ENCODE peak calls at places on chromosomes 11 and 22, in ten cellular contexts. One of them, this sample, is unnamed.

GRCh38 chr22:39299829-39300178 is 19.6 kb downstream of the RPL3 start:
- DNase-seq in nephron progenitor cell: no peak
- DNase-seq in colonic mucosa: no peak
- DNase-seq in stimulated activated CD4-positive, alpha-beta T cell treated with anti-CD3 and anti-CD28 coated beads, Interleukin-4, amount 100 ng/mL, for 48 hours: no peak
- DNase-seq in CD4-positive, alpha-beta memory T cell: no peak
- DNase-seq in central memory CD4-positive, alpha-beta T cell: no peak
- DNase-seq in NCI-H510A treated with DMSO at 0.1 percent for 48 hours: no peak
- DNase-seq in WERI-Rb-1: no peak
- DNase-seq in choroid plexus epithelial cell: no peak
- DNase-seq in left ventricle myocardium inferior: peak; percentile 49
- DNase-seq in this sample: no peak

GRCh38 chr11:44497995-44498394 is 67.5 kb upstream of the CD82 start:
- DNase-seq in nephron progenitor cell: no peak
- DNase-seq in stimulated activated CD4-positive, alpha-beta T cell treated with anti-CD3 and anti-CD28 coated beads, Interleukin-4, amount 100 ng/mL, for 48 hours: no peak
- DNase-seq in choroid plexus epithelial cell: no peak
- DNase-seq in NCI-H510A treated with DMSO at 0.1 percent for 48 hours: no peak
- DNase-seq in colonic mucosa: no peak
- DNase-seq in left ventricle myocardium inferior: no peak
- DNase-seq in central memory CD4-positive, alpha-beta T cell: no peak
- DNase-seq in WERI-Rb-1: no peak
- DNase-seq in CD4-positive, alpha-beta memory T cell: no peak
- DNase-seq in this sample: no peak

GRCh38 chr11:126544311-126545056 is 189.0 kb downstream of the ST3GAL4 start:
- DNase-seq in WERI-Rb-1: peak; percentile 89
- DNase-seq in left ventricle myocardium inferior: no peak
- DNase-seq in NCI-H510A treated with DMSO at 0.1 percent for 48 hours: peak; percentile 42
- DNase-seq in central memory CD4-positive, alpha-beta T cell: no peak
- DNase-seq in stimulated activated CD4-positive, alpha-beta T cell treated with anti-CD3 and anti-CD28 coated beads, Interleukin-4, amount 100 ng/mL, for 48 hours: no peak
- DNase-seq in CD4-positive, alpha-beta memory T cell: no peak
- DNase-seq in choroid plexus epithelial cell: peak; percentile 28
- DNase-seq in nephron progenitor cell: peak; percentile 64
- DNase-seq in colonic mucosa: peak; percentile 25
- DNase-seq in this sample: no peak

GRCh38 chr22:36439481-36440271 is 41.8 kb downstream of the TXN2 start:
- DNase-seq in nephron progenitor cell: no peak
- DNase-seq in stimulated activated CD4-positive, alpha-beta T cell treated with anti-CD3 and anti-CD28 coated beads, Interleukin-4, amount 100 ng/mL, for 48 hours: no peak
- DNase-seq in WERI-Rb-1: no peak
- DNase-seq in left ventricle myocardium inferior: peak; percentile 67
- DNase-seq in choroid plexus epithelial cell: peak; percentile 94
- DNase-seq in CD4-positive, alpha-beta memory T cell: no peak
- DNase-seq in central memory CD4-positive, alpha-beta T cell: no peak
- DNase-seq in NCI-H510A treated with DMSO at 0.1 percent for 48 hours: no peak
- DNase-seq in colonic mucosa: peak; percentile 65
- DNase-seq in this sample: peak; percentile 24

GRCh38 chr11:18066626-18067025 is 20.6 kb upstream of the TPH1 start:
- DNase-seq in nephron progenitor cell: no peak
- DNase-seq in NCI-H510A treated with DMSO at 0.1 percent for 48 hours: no peak
- DNase-seq in choroid plexus epithelial cell: peak; percentile 35
- DNase-seq in central memory CD4-positive, alpha-beta T cell: no peak
- DNase-seq in WERI-Rb-1: no peak
- DNase-seq in CD4-positive, alpha-beta memory T cell: no peak
- DNase-seq in colonic mucosa: no peak
- DNase-seq in left ventricle myocardium inferior: no peak
- DNase-seq in stimulated activated CD4-positive, alpha-beta T cell treated with anti-CD3 and anti-CD28 coated beads, Interleukin-4, amount 100 ng/mL, for 48 hours: no peak
- DNase-seq in this sample: no peak

GRCh38 chr11:108854366-108854765 is 189.5 kb downstream of the DDX10 start:
- DNase-seq in nephron progenitor cell: no peak
- DNase-seq in WERI-Rb-1: no peak
- DNase-seq in colonic mucosa: no peak
- DNase-seq in NCI-H510A treated with DMSO at 0.1 percent for 48 hours: no peak
- DNase-seq in central memory CD4-positive, alpha-beta T cell: no peak
- DNase-seq in choroid plexus epithelial cell: peak; percentile 57
- DNase-seq in CD4-positive, alpha-beta memory T cell: no peak
- DNase-seq in stimulated activated CD4-positive, alpha-beta T cell treated with anti-CD3 and anti-CD28 coated beads, Interleukin-4, amount 100 ng/mL, for 48 hours: no peak
- DNase-seq in left ventricle myocardium inferior: no peak
- DNase-seq in this sample: no peak

GRCh38 chr11:105392546-105392945 is 217.3 kb upstream of the GRIA4 start:
- DNase-seq in nephron progenitor cell: no peak
- DNase-seq in choroid plexus epithelial cell: peak; percentile 29
- DNase-seq in CD4-positive, alpha-beta memory T cell: no peak
- DNase-seq in stimulated activated CD4-positive, alpha-beta T cell treated with anti-CD3 and anti-CD28 coated beads, Interleukin-4, amount 100 ng/mL, for 48 hours: no peak
- DNase-seq in WERI-Rb-1: no peak
- DNase-seq in left ventricle myocardium inferior: no peak
- DNase-seq in colonic mucosa: no peak
- DNase-seq in NCI-H510A treated with DMSO at 0.1 percent for 48 hours: no peak
- DNase-seq in central memory CD4-positive, alpha-beta T cell: no peak
- DNase-seq in this sample: no peak

GRCh38 chr22:24893341-24894070 is 53.0 kb downstream of the LHFPL7 start:
- DNase-seq in choroid plexus epithelial cell: peak; percentile 1
- DNase-seq in WERI-Rb-1: no peak
- DNase-seq in nephron progenitor cell: no peak
- DNase-seq in NCI-H510A treated with DMSO at 0.1 percent for 48 hours: no peak
- DNase-seq in colonic mucosa: no peak
- DNase-seq in left ventricle myocardium inferior: no peak
- DNase-seq in stimulated activated CD4-positive, alpha-beta T cell treated with anti-CD3 and anti-CD28 coated beads, Interleukin-4, amount 100 ng/mL, for 48 hours: no peak
- DNase-seq in CD4-positive, alpha-beta memory T cell: no peak
- DNase-seq in central memory CD4-positive, alpha-beta T cell: no peak
- DNase-seq in this sample: no peak

GRCh38 chr11:86719781-86720463 is 47.5 kb upstream of the ME3 start:
- DNase-seq in WERI-Rb-1: peak; percentile 81
- DNase-seq in stimulated activated CD4-positive, alpha-beta T cell treated with anti-CD3 and anti-CD28 coated beads, Interleukin-4, amount 100 ng/mL, for 48 hours: no peak
- DNase-seq in choroid plexus epithelial cell: peak; percentile 63
- DNase-seq in NCI-H510A treated with DMSO at 0.1 percent for 48 hours: no peak
- DNase-seq in colonic mucosa: no peak
- DNase-seq in central memory CD4-positive, alpha-beta T cell: no peak
- DNase-seq in left ventricle myocardium inferior: no peak
- DNase-seq in CD4-positive, alpha-beta memory T cell: no peak
- DNase-seq in nephron progenitor cell: no peak
- DNase-seq in this sample: no peak

GRCh38 chr22:35054064-35054463 is 11.9 kb upstream of the ISX start:
- DNase-seq in left ventricle myocardium inferior: no peak
- DNase-seq in WERI-Rb-1: no peak
- DNase-seq in central memory CD4-positive, alpha-beta T cell: no peak
- DNase-seq in colonic mucosa: no peak
- DNase-seq in NCI-H510A treated with DMSO at 0.1 percent for 48 hours: no peak
- DNase-seq in nephron progenitor cell: no peak
- DNase-seq in stimulated activated CD4-positive, alpha-beta T cell treated with anti-CD3 and anti-CD28 coated beads, Interleukin-4, amount 100 ng/mL, for 48 hours: no peak
- DNase-seq in CD4-positive, alpha-beta memory T cell: no peak
- DNase-seq in choroid plexus epithelial cell: no peak
- DNase-seq in this sample: no peak

GRCh38 chr22:49848690-49849160 is 4.9 kb upstream of the ZBED4 start:
- DNase-seq in NCI-H510A treated with DMSO at 0.1 percent for 48 hours: no peak
- DNase-seq in stimulated activated CD4-positive, alpha-beta T cell treated with anti-CD3 and anti-CD28 coated beads, Interleukin-4, amount 100 ng/mL, for 48 hours: no peak
- DNase-seq in nephron progenitor cell: no peak
- DNase-seq in WERI-Rb-1: no peak
- DNase-seq in central memory CD4-positive, alpha-beta T cell: no peak
- DNase-seq in choroid plexus epithelial cell: no peak
- DNase-seq in left ventricle myocardium inferior: no peak
- DNase-seq in colonic mucosa: no peak
- DNase-seq in CD4-positive, alpha-beta memory T cell: no peak
- DNase-seq in this sample: no peak

GRCh38 chr11:28058333-28058732 is 49.6 kb downstream of the KIF18A start:
- DNase-seq in left ventricle myocardium inferior: no peak
- DNase-seq in stimulated activated CD4-positive, alpha-beta T cell treated with anti-CD3 and anti-CD28 coated beads, Interleukin-4, amount 100 ng/mL, for 48 hours: no peak
- DNase-seq in central memory CD4-positive, alpha-beta T cell: no peak
- DNase-seq in colonic mucosa: no peak
- DNase-seq in NCI-H510A treated with DMSO at 0.1 percent for 48 hours: no peak
- DNase-seq in WERI-Rb-1: no peak
- DNase-seq in choroid plexus epithelial cell: peak; percentile 60
- DNase-seq in CD4-positive, alpha-beta memory T cell: no peak
- DNase-seq in nephron progenitor cell: no peak
- DNase-seq in this sample: no peak

GRCh38 chr11:111549196-111549868 is 8.8 kb downstream of the LAYN start:
- DNase-seq in left ventricle myocardium inferior: no peak
- DNase-seq in stimulated activated CD4-positive, alpha-beta T cell treated with anti-CD3 and anti-CD28 coated beads, Interleukin-4, amount 100 ng/mL, for 48 hours: no peak
- DNase-seq in NCI-H510A treated with DMSO at 0.1 percent for 48 hours: no peak
- DNase-seq in choroid plexus epithelial cell: no peak
- DNase-seq in CD4-positive, alpha-beta memory T cell: no peak
- DNase-seq in central memory CD4-positive, alpha-beta T cell: no peak
- DNase-seq in nephron progenitor cell: no peak
- DNase-seq in colonic mucosa: no peak
- DNase-seq in WERI-Rb-1: no peak
- DNase-seq in this sample: no peak

GRCh38 chr11:134686418-134686817 is 274.4 kb upstream of the B3GAT1 start:
- DNase-seq in choroid plexus epithelial cell: no peak
- DNase-seq in CD4-positive, alpha-beta memory T cell: no peak
- DNase-seq in left ventricle myocardium inferior: no peak
- DNase-seq in nephron progenitor cell: peak; percentile 51
- DNase-seq in NCI-H510A treated with DMSO at 0.1 percent for 48 hours: no peak
- DNase-seq in stimulated activated CD4-positive, alpha-beta T cell treated with anti-CD3 and anti-CD28 coated beads, Interleukin-4, amount 100 ng/mL, for 48 hours: no peak
- DNase-seq in colonic mucosa: no peak
- DNase-seq in WERI-Rb-1: no peak
- DNase-seq in central memory CD4-positive, alpha-beta T cell: no peak
- DNase-seq in this sample: no peak

GRCh38 chr11:100004541-100004940 is 682.5 kb upstream of the ARHGAP42 start:
- DNase-seq in WERI-Rb-1: no peak
- DNase-seq in stimulated activated CD4-positive, alpha-beta T cell treated with anti-CD3 and anti-CD28 coated beads, Interleukin-4, amount 100 ng/mL, for 48 hours: no peak
- DNase-seq in nephron progenitor cell: no peak
- DNase-seq in choroid plexus epithelial cell: peak; percentile 43
- DNase-seq in CD4-positive, alpha-beta memory T cell: no peak
- DNase-seq in left ventricle myocardium inferior: no peak
- DNase-seq in central memory CD4-positive, alpha-beta T cell: no peak
- DNase-seq in colonic mucosa: no peak
- DNase-seq in NCI-H510A treated with DMSO at 0.1 percent for 48 hours: no peak
- DNase-seq in this sample: no peak

GRCh38 chr11:31987118-31988005 is 103.5 kb upstream of the RCN1 start:
- DNase-seq in stimulated activated CD4-positive, alpha-beta T cell treated with anti-CD3 and anti-CD28 coated beads, Interleukin-4, amount 100 ng/mL, for 48 hours: no peak
- DNase-seq in colonic mucosa: no peak
- DNase-seq in NCI-H510A treated with DMSO at 0.1 percent for 48 hours: no peak
- DNase-seq in WERI-Rb-1: peak; percentile 37
- DNase-seq in central memory CD4-positive, alpha-beta T cell: no peak
- DNase-seq in nephron progenitor cell: peak; percentile 73
- DNase-seq in left ventricle myocardium inferior: no peak
- DNase-seq in CD4-positive, alpha-beta memory T cell: no peak
- DNase-seq in choroid plexus epithelial cell: no peak
- DNase-seq in this sample: no peak

GRCh38 chr22:41498322-41498721 is 29.4 kb downstream of the ACO2 start:
- DNase-seq in NCI-H510A treated with DMSO at 0.1 percent for 48 hours: no peak
- DNase-seq in left ventricle myocardium inferior: no peak
- DNase-seq in CD4-positive, alpha-beta memory T cell: no peak
- DNase-seq in central memory CD4-positive, alpha-beta T cell: no peak
- DNase-seq in stimulated activated CD4-positive, alpha-beta T cell treated with anti-CD3 and anti-CD28 coated beads, Interleukin-4, amount 100 ng/mL, for 48 hours: no peak
- DNase-seq in colonic mucosa: no peak
- DNase-seq in nephron progenitor cell: no peak
- DNase-seq in WERI-Rb-1: no peak
- DNase-seq in choroid plexus epithelial cell: no peak
- DNase-seq in this sample: no peak

This sample was measured in HEK293T.